ENCODE peak calls at places on chromosomes 16 and 17, in four cellular contexts. E is IMR-90, N is thyroid gland, O is heart left ventricle. M is an unnamed sample.

GRCh38 chr16:69324013-69324531 is 6.3 kb downstream of the PDF start:
- DNase-seq in N (peak; percentile 61), E (no peak), O (peak; percentile 52), M (peak; percentile 53)

GRCh38 chr17:77395609-77396008 is 254.8 kb downstream of the SEC14L1 start:
- DNase-seq in O (no peak), E (no peak), N (no peak), M (no peak)

GRCh38 chr16:29925805-29926674 is at the start of gene KCTD13:
- DNase-seq in E (peak; percentile 73), O (peak; percentile 85), N (peak; percentile 80), M (peak; percentile 89)

GRCh38 chr16:52296070-52296469 is 250.9 kb downstream of the TOX3 start:
- DNase-seq in E (no peak), N (no peak), O (no peak), M (no peak)

GRCh38 chr17:77734371-77735050 is 224.0 kb upstream of the TNRC6C start:
- DNase-seq in O (peak; percentile 93), N (peak; percentile 88), E (peak; percentile 16), M (peak; percentile 81)

GRCh38 chr17:77783991-77784820 is 174.3 kb upstream of the TNRC6C start:
- DNase-seq in E (no peak), O (no peak), N (no peak), M (no peak)

GRCh38 chr16:77897038-77897437 is 108.7 kb downstream of the VAT1L start:
- DNase-seq in O (no peak), E (peak; percentile 54), N (no peak), M (no peak)

GRCh38 chr17:63988741-63989621 is 9.2 kb upstream of the PRR29 start:
- DNase-seq in E (no peak), N (peak; percentile 93), O (no peak), M (no peak)

GRCh38 chr16:87789437-87790277 is 23.9 kb upstream of the KLHDC4 start:
- DNase-seq in O (no peak), E (peak; percentile 86), N (peak; percentile 64), M (no peak)

DNA sequence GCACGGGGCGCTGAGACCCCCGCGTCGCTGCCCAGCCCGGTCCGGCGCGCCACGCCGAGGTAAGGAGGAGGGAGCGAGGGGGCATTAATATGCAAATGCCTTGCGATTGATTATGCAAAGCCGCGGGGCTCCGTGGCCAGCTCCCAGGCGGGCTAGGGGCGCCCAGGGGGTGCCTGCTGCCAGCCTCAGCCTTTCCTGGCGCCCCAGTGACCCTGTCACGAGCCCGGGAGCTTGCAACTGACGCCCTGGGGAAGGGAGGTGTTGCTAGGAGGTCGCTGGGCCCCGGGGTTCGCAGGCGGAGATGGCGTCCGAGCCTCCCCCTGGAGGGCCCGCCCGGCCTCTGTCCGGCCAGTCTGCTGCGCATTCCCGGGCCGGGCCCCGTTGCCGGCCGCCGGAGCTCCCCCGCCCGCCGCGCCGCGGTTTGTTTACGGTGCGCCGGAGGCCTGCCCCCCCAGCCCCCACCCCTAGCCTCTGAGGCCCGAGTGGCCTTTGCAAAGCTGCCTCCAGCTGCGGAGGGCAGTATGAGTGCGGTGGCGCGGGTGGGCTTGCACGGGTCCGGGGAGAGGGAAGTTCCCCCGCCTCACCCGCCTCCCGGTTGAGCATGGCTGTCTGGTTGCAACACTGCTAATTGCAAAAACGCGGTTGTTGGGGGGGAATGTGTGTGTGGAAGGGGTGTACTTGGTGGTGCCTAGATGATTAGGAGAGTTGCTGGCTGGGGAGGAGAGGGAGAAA is 435 bp downstream of the THRA start:
- DNase-seq in E (no peak), O (peak; percentile 49), N (peak; percentile 48), M (no peak)
- TF ChIP-seq POLR2A in E (no peak), O (peak; percentile 46), N (peak; percentile 0), M (no peak)

DNA sequence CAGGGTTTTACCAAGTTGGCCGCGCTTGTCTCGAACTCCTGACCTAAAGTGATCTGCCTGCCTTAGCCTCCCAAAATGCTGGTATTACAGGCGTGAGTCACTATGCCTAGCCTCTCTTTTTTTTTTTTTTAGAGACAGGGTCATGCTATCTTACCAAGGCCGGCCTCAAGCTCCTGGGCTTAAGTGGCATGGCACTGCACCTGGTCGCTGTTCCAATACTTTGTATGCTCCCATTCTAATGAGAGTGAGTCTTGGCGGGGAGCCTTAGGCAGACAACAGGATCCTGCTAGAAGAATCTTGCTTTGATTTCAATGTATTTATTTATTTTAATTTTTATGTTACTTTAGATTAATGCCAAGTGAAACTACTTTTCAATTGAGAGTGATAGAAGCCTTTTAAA is 21.9 kb downstream of the TOM1L2 start:
- DNase-seq in E (no peak), N (no peak), O (no peak), M (no peak)
- TF ChIP-seq CTCF in E (no peak), N (no peak), O (no peak), M (no peak)

DNA sequence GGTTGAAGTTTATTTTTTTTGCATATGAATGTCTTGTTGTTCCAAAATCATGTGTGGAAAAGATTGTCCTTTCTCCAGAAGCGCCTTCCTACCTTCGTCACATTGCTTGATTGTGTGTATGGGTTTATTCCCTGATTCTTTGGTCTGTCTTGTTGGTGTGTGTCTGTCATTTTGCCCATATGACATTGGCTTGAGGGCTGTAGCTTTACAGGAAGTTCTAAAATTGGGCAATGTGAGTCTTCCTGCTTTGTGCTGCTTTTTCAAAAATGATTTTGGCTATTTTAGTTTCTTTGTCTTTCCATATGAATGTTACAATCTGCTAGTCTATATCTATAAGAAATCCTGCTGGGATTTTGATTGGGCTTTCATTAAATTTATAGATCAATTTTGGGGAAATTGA is 217.2 kb downstream of the SNX29 start:
- DNase-seq in E (no peak), O (no peak), N (no peak), M (no peak)
- TF ChIP-seq POLR2A in E (no peak), O (no peak), N (no peak), M (no peak)

GRCh38 chr17:18093616-18094408 is 6.1 kb downstream of the DRG2 start:
- DNase-seq in O (peak; percentile 45), N (peak; percentile 46), E (peak; percentile 83), M (peak; percentile 57)

GRCh38 chr17:18084256-18084655 is 3.5 kb upstream of the DRG2 start:
- DNase-seq in N (no peak), O (no peak), E (no peak), M (no peak)

GRCh38 chr17:18089613-18090012 is 1.9 kb downstream of the DRG2 start:
- DNase-seq in E (no peak), N (no peak), O (no peak), M (no peak)

DNA sequence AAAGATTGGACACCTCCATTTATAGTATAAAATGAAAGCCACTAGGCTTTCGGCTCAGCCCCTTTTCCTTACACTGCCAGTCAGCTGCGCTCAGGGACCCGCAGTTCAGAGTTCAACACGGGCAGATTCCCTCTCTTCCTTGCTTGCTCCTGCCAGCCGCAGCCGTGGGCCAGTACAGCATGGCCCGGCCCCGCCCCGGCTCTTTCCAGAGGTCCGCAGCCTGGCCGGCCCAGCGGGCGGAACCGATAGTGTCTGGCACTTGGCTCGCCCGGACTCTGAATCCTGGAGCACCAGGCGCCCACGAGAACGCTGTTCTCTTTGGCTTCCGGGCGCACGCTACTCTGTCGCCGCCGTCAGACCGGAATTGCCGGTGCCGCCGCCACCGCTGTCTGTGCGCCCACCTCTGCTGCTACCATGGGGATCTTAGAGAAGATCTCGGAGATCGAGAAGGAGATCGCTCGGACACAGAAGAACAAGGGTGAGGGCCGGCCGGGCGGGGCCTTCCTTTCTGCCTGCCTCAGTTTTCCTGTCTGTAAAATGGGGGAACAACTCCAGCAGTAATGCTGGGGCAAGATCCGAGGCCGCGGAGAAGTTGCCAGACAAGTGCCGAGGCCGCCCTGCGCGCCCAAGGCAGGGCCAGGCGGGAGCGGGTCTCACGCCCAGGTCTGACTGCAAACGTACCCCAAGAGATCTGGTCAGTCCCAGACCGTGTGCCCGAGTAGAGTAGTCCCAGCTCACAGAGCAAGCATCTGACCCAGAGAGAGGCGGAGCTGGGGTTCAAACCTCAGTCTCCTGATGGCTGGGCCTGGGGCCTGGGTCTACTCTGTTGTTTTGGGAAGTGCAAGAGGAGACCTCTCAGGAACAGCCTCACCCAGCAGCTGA is at the start of gene DRG2:
- DNase-seq in O (peak; percentile 91), E (peak; percentile 89), N (peak; percentile 93), M (peak; percentile 92)
- TF ChIP-seq CTCF in O (no peak), E (peak; percentile 23), N (no peak), M (no peak)

GRCh38 chr16:89510526-89510925 is 2.3 kb downstream of the SPG7 start:
- DNase-seq in E (no peak), O (no peak), N (peak; percentile 78), M (no peak)

GRCh38 chr16:89507219-89507833 is 877 bp upstream of the SPG7 start:
- DNase-seq in N (no peak), E (no peak), O (no peak), M (peak; percentile 49)

GRCh38 chr16:89506791-89507191 is 1.4 kb upstream of the SPG7 start:
- DNase-seq in O (no peak), N (no peak), E (no peak), M (no peak)

GRCh38 chr16:89506113-89506504 is 2.1 kb upstream of the SPG7 start:
- DNase-seq in E (no peak), N (no peak), O (peak; percentile 38), M (no peak)

DNA sequence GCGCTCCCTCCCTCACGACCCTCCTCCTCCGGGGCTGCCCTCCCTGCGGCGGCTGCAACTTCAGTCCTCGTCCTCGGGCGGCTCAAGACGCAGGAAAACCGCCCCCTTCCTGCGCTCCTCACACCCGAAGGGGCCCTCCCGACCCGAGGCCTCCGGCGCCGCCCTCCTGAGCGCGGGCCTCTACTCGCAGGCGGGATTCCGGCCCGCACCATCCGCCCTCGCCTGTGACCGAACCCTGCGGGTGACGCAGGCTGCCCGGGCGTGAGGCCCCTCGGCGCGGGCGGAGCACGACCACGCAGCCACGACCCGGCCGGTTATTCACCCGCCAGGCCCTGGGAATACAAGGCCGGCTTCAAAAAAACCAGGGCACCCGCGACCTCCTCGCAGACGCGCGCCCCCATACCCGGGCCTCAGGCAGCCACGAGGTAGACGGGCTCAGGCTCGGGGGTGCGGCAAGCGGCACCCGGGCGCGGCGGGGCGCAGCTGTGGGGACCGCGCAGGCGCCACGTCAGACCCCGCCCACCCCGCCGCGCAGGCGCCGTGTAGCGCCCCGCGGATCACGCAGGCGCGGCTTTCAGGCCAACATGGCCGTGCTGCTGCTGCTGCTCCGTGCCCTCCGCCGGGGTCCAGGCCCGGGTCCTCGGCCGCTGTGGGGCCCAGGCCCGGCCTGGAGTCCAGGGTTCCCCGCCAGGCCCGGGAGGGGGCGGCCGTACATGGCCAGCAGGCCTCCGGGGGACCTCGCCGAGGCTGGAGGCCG is at the start of gene SPG7:
- DNase-seq in N (peak; percentile 82), E (peak; percentile 82), O (peak; percentile 88), M (peak; percentile 82)
- TF ChIP-seq POLR2A in N (peak; percentile 48), E (peak; percentile 82), O (peak; percentile 97), M (peak; percentile 39)

GRCh38 chr16:16093625-16094332 is 129.5 kb downstream of the ABCC6 start:
- DNase-seq in N (peak; percentile 69), O (no peak), E (no peak), M (no peak)

GRCh38 chr16:16096858-16097213 is 126.5 kb downstream of the ABCC6 start:
- DNase-seq in N (no peak), E (no peak), O (no peak), M (no peak)

GRCh38 chr16:16099320-16099719 is 124.0 kb downstream of the ABCC6 start:
- DNase-seq in O (no peak), N (no peak), E (no peak), M (no peak)

GRCh38 chr16:16095646-16096045 is 127.6 kb downstream of the ABCC6 start:
- DNase-seq in N (no peak), E (peak; percentile 68), O (no peak), M (no peak)

GRCh38 chr16:16096161-16096857 is 127.0 kb downstream of the ABCC6 start:
- DNase-seq in O (peak; percentile 18), E (peak; percentile 82), N (peak; percentile 76), M (peak; percentile 78)
- TF ChIP-seq CTCF in O (peak; percentile 4), E (peak; percentile 44), N (peak; percentile 31), M (no peak)

DNA sequence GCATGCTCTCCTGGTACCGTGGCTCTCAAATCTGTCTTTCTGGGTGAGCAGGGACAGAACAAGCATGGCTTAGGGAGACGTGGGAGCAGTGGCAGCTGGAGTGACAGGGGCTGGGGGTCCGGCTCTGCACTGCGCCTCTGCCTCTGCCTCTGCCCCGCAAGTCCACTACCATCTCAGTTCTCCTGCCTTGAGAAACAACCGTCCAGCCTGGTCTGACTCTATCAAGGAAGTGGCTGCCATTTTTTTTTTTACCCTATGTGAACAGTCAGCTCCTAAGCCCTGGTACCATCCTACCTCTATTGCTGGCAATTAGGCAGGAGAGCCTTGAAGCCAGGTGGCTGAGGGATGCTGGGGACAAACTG is 16.1 kb downstream of the HIC1 start:
- DNase-seq in O (no peak), E (no peak), N (no peak), M (no peak)
- TF ChIP-seq POLR2A in O (no peak), E (no peak), N (no peak), M (no peak)